ENCODE peak calls at places on chromosomes 5 and 9, in nine cellular contexts. One of them, this sample, is unnamed.

GRCh38 chr5:168637281-168637680 is 58.1 kb upstream of the PANK3 start:
- DNase-seq in effector memory CD4-positive, alpha-beta T cell: no peak
- DNase-seq in lung: peak; percentile 13
- DNase-seq in left ventricle myocardium inferior: no peak
- DNase-seq in right lobe of liver: no peak
- DNase-seq in sigmoid colon: no peak
- DNase-seq in mesendoderm: no peak
- DNase-seq in aorta: no peak
- DNase-seq in heart right ventricle: no peak
- DNase-seq in this sample: no peak

GRCh38 chr5:107937710-107938355 is 267.1 kb upstream of the EFNA5 start:
- DNase-seq in sigmoid colon: no peak
- DNase-seq in aorta: no peak
- DNase-seq in mesendoderm: no peak
- DNase-seq in right lobe of liver: no peak
- DNase-seq in lung: no peak
- DNase-seq in effector memory CD4-positive, alpha-beta T cell: no peak
- DNase-seq in heart right ventricle: no peak
- DNase-seq in left ventricle myocardium inferior: no peak
- DNase-seq in this sample: no peak

GRCh38 chr5:92496545-92496944 is 1084.5 kb downstream of the NR2F1-AS1 start:
- DNase-seq in heart right ventricle: no peak
- DNase-seq in sigmoid colon: no peak
- DNase-seq in aorta: no peak
- DNase-seq in right lobe of liver: no peak
- DNase-seq in left ventricle myocardium inferior: no peak
- DNase-seq in effector memory CD4-positive, alpha-beta T cell: no peak
- DNase-seq in mesendoderm: no peak
- DNase-seq in lung: no peak
- DNase-seq in this sample: no peak

GRCh38 chr9:32413424-32413823 is 29.0 kb downstream of the ACO1 start:
- DNase-seq in aorta: no peak
- DNase-seq in heart right ventricle: no peak
- DNase-seq in mesendoderm: no peak
- DNase-seq in lung: no peak
- DNase-seq in sigmoid colon: no peak
- DNase-seq in right lobe of liver: no peak
- DNase-seq in left ventricle myocardium inferior: no peak
- DNase-seq in effector memory CD4-positive, alpha-beta T cell: no peak
- DNase-seq in this sample: no peak

GRCh38 chr9:75027187-75028107 is 646 bp downstream of the CARNMT1 start:
- DNase-seq in effector memory CD4-positive, alpha-beta T cell: peak; percentile 22
- DNase-seq in left ventricle myocardium inferior: peak; percentile 59
- DNase-seq in heart right ventricle: peak; percentile 65
- DNase-seq in aorta: peak; percentile 87
- DNase-seq in mesendoderm: peak; percentile 56
- DNase-seq in lung: peak; percentile 68
- DNase-seq in right lobe of liver: peak; percentile 83
- DNase-seq in sigmoid colon: peak; percentile 86
- DNase-seq in this sample: peak; percentile 71

GRCh38 chr9:6896562-6896961 is 138.8 kb downstream of the KDM4C start:
- DNase-seq in sigmoid colon: no peak
- DNase-seq in heart right ventricle: no peak
- DNase-seq in right lobe of liver: no peak
- DNase-seq in effector memory CD4-positive, alpha-beta T cell: no peak
- DNase-seq in lung: no peak
- DNase-seq in mesendoderm: no peak
- DNase-seq in left ventricle myocardium inferior: no peak
- DNase-seq in aorta: no peak
- DNase-seq in this sample: no peak

GRCh38 chr5:131224387-131225191 is 39.3 kb upstream of the CDC42SE2 start:
- DNase-seq in effector memory CD4-positive, alpha-beta T cell: no peak
- DNase-seq in mesendoderm: no peak
- DNase-seq in sigmoid colon: no peak
- DNase-seq in lung: no peak
- DNase-seq in heart right ventricle: peak; percentile 24
- DNase-seq in left ventricle myocardium inferior: peak; percentile 26
- DNase-seq in aorta: no peak
- DNase-seq in right lobe of liver: peak; percentile 55
- DNase-seq in this sample: no peak

GRCh38 chr5:158802941-158803341 is 296.8 kb downstream of the EBF1 start:
- DNase-seq in right lobe of liver: no peak
- DNase-seq in lung: no peak
- DNase-seq in effector memory CD4-positive, alpha-beta T cell: no peak
- DNase-seq in sigmoid colon: no peak
- DNase-seq in mesendoderm: no peak
- DNase-seq in left ventricle myocardium inferior: no peak
- DNase-seq in aorta: no peak
- DNase-seq in heart right ventricle: no peak
- DNase-seq in this sample: no peak

GRCh38 chr5:54525226-54525625 is 7.7 kb downstream of the SNX18 start:
- DNase-seq in left ventricle myocardium inferior: no peak
- DNase-seq in effector memory CD4-positive, alpha-beta T cell: no peak
- DNase-seq in right lobe of liver: no peak
- DNase-seq in sigmoid colon: no peak
- DNase-seq in aorta: no peak
- DNase-seq in mesendoderm: no peak
- DNase-seq in heart right ventricle: no peak
- DNase-seq in lung: no peak
- DNase-seq in this sample: no peak

GRCh38 chr5:54525692-54526091 is 8.1 kb downstream of the SNX18 start:
- DNase-seq in lung: no peak
- DNase-seq in right lobe of liver: no peak
- DNase-seq in heart right ventricle: no peak
- DNase-seq in effector memory CD4-positive, alpha-beta T cell: no peak
- DNase-seq in sigmoid colon: no peak
- DNase-seq in aorta: no peak
- DNase-seq in mesendoderm: no peak
- DNase-seq in left ventricle myocardium inferior: no peak
- DNase-seq in this sample: no peak

GRCh38 chr5:54524704-54525103 is 7.1 kb downstream of the SNX18 start:
- DNase-seq in heart right ventricle: peak; percentile 56
- DNase-seq in aorta: peak; percentile 85
- DNase-seq in effector memory CD4-positive, alpha-beta T cell: no peak
- DNase-seq in sigmoid colon: peak; percentile 80
- DNase-seq in lung: no peak
- DNase-seq in mesendoderm: no peak
- DNase-seq in right lobe of liver: no peak
- DNase-seq in left ventricle myocardium inferior: peak; percentile 41
- DNase-seq in this sample: no peak

GRCh38 chr5:54528633-54529032 is 11.1 kb downstream of the SNX18 start:
- DNase-seq in sigmoid colon: no peak
- DNase-seq in right lobe of liver: no peak
- DNase-seq in heart right ventricle: no peak
- DNase-seq in lung: no peak
- DNase-seq in left ventricle myocardium inferior: no peak
- DNase-seq in effector memory CD4-positive, alpha-beta T cell: no peak
- DNase-seq in mesendoderm: no peak
- DNase-seq in aorta: no peak
- DNase-seq in this sample: no peak

DNA sequence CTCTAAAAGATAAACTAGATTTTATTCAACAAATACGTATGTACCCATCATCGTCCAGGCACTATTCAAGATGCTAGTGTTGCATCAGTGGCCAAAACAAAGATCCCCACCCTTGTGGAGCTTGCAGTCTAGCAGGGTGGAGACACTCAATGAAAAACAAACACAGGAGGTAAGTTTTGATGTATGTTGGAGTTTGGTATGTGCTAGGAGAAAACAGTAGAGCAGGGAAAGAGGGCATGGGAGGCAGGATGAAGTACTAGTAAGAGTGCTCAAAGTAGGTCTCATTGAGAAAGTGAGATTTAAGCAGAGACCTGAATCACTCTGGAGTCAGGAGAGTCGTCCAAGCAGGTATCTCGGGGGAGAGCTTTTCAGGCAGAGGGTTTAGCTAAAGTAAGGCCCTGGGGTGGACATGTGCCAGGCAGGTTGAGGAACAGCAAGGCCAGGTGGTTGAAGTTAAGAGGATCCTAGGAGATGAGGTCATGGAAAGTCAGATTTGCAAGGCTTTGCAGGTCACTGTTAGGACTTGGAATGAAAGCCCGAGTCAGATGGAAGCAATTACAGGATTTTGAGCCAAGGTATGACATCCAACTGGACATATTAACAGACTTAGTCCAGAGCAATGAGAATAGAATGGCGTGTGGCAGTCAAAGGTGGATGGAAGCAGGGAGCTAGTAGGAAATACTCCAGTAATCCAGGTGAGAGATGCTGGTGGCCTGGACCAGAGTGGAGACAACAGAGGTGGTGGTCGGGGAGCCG is 9.2 kb downstream of the SNX18 start:
- DNase-seq in right lobe of liver: no peak
- DNase-seq in heart right ventricle: no peak
- DNase-seq in left ventricle myocardium inferior: no peak
- DNase-seq in lung: no peak
- DNase-seq in sigmoid colon: no peak
- DNase-seq in mesendoderm: no peak
- DNase-seq in effector memory CD4-positive, alpha-beta T cell: no peak
- DNase-seq in aorta: no peak
- DNase-seq in this sample: no peak
- H3K4me1 ChIP-seq in right lobe of liver: no peaks in the 10 kb centered on the region
- H3K4me1 ChIP-seq in heart right ventricle: peaks cover 91% of the 10 kb centered on the region
- H3K4me1 ChIP-seq in left ventricle myocardium inferior: peaks cover 99% of the 10 kb centered on the region
- H3K4me1 ChIP-seq in lung: peaks cover 24% of the 10 kb centered on the region
- H3K4me1 ChIP-seq in sigmoid colon: no peaks in the 10 kb centered on the region
- H3K4me1 ChIP-seq in mesendoderm: peaks cover 13% of the 10 kb centered on the region
- H3K4me1 ChIP-seq in effector memory CD4-positive, alpha-beta T cell: peaks cover 5% of the 10 kb centered on the region
- H3K4me1 ChIP-seq in aorta: peaks cover 10% of the 10 kb centered on the region
- H3K4me1 ChIP-seq in this sample: peaks cover 19% of the 10 kb centered on the region

GRCh38 chr9:81610739-81611107 is 78.6 kb downstream of the TLE1 start:
- DNase-seq in effector memory CD4-positive, alpha-beta T cell: no peak
- DNase-seq in left ventricle myocardium inferior: no peak
- DNase-seq in heart right ventricle: no peak
- DNase-seq in right lobe of liver: no peak
- DNase-seq in sigmoid colon: no peak
- DNase-seq in aorta: no peak
- DNase-seq in lung: no peak
- DNase-seq in mesendoderm: no peak
- DNase-seq in this sample: no peak

GRCh38 chr9:81607593-81608288 is 81.6 kb downstream of the TLE1 start:
- DNase-seq in effector memory CD4-positive, alpha-beta T cell: no peak
- DNase-seq in left ventricle myocardium inferior: no peak
- DNase-seq in heart right ventricle: no peak
- DNase-seq in lung: no peak
- DNase-seq in aorta: no peak
- DNase-seq in right lobe of liver: no peak
- DNase-seq in mesendoderm: no peak
- DNase-seq in sigmoid colon: no peak
- DNase-seq in this sample: no peak

GRCh38 chr9:81609782-81610738 is 79.3 kb downstream of the TLE1 start:
- DNase-seq in left ventricle myocardium inferior: no peak
- DNase-seq in aorta: no peak
- DNase-seq in heart right ventricle: no peak
- DNase-seq in effector memory CD4-positive, alpha-beta T cell: no peak
- DNase-seq in lung: no peak
- DNase-seq in right lobe of liver: no peak
- DNase-seq in mesendoderm: peak; percentile 54
- DNase-seq in sigmoid colon: no peak
- DNase-seq in this sample: no peak

GRCh38 chr9:81605154-81605670 is 84.1 kb downstream of the TLE1 start:
- DNase-seq in heart right ventricle: no peak
- DNase-seq in sigmoid colon: no peak
- DNase-seq in right lobe of liver: no peak
- DNase-seq in lung: peak; percentile 60
- DNase-seq in effector memory CD4-positive, alpha-beta T cell: no peak
- DNase-seq in left ventricle myocardium inferior: no peak
- DNase-seq in aorta: no peak
- DNase-seq in mesendoderm: no peak
- DNase-seq in this sample: no peak

GRCh38 chr9:81608289-81608657 is 81.1 kb downstream of the TLE1 start:
- DNase-seq in heart right ventricle: no peak
- DNase-seq in sigmoid colon: no peak
- DNase-seq in aorta: no peak
- DNase-seq in left ventricle myocardium inferior: no peak
- DNase-seq in mesendoderm: no peak
- DNase-seq in effector memory CD4-positive, alpha-beta T cell: no peak
- DNase-seq in lung: no peak
- DNase-seq in right lobe of liver: no peak
- DNase-seq in this sample: no peak
- H3K4me1 ChIP-seq in heart right ventricle: peaks cover 9% of the 10 kb centered on the region
- H3K4me1 ChIP-seq in sigmoid colon: no peaks in the 10 kb centered on the region
- H3K4me1 ChIP-seq in aorta: peaks cover 3% of the 10 kb centered on the region
- H3K4me1 ChIP-seq in left ventricle myocardium inferior: peaks cover 24% of the 10 kb centered on the region
- H3K4me1 ChIP-seq in mesendoderm: no peaks in the 10 kb centered on the region
- H3K4me1 ChIP-seq in effector memory CD4-positive, alpha-beta T cell: no peaks in the 10 kb centered on the region
- H3K4me1 ChIP-seq in lung: peaks cover 2% of the 10 kb centered on the region
- H3K4me1 ChIP-seq in right lobe of liver: no peaks in the 10 kb centered on the region
- H3K4me1 ChIP-seq in this sample: no peaks in the 10 kb centered on the region

GRCh38 chr9:137256839-137257238 is 1.7 kb downstream of the NELFB start:
- DNase-seq in mesendoderm: no peak
- DNase-seq in aorta: no peak
- DNase-seq in sigmoid colon: no peak
- DNase-seq in right lobe of liver: no peak
- DNase-seq in effector memory CD4-positive, alpha-beta T cell: no peak
- DNase-seq in lung: no peak
- DNase-seq in left ventricle myocardium inferior: no peak
- DNase-seq in heart right ventricle: no peak
- DNase-seq in this sample: no peak

GRCh38 chr9:137253717-137254623 is 1.2 kb upstream of the NELFB start:
- DNase-seq in aorta: no peak
- DNase-seq in mesendoderm: no peak
- DNase-seq in left ventricle myocardium inferior: no peak
- DNase-seq in lung: no peak
- DNase-seq in sigmoid colon: no peak
- DNase-seq in effector memory CD4-positive, alpha-beta T cell: no peak
- DNase-seq in right lobe of liver: peak; percentile 84
- DNase-seq in heart right ventricle: no peak
- DNase-seq in this sample: no peak

GRCh38 chr9:137255448-137256114 is 454 bp downstream of the NELFB start:
- DNase-seq in right lobe of liver: no peak
- DNase-seq in heart right ventricle: no peak
- DNase-seq in lung: no peak
- DNase-seq in sigmoid colon: no peak
- DNase-seq in left ventricle myocardium inferior: peak; percentile 46
- DNase-seq in aorta: peak; percentile 86
- DNase-seq in effector memory CD4-positive, alpha-beta T cell: no peak
- DNase-seq in mesendoderm: peak; percentile 66
- DNase-seq in this sample: peak; percentile 50

GRCh38 chr9:137256362-137256761 is 1.2 kb downstream of the NELFB start:
- DNase-seq in right lobe of liver: no peak
- DNase-seq in mesendoderm: no peak
- DNase-seq in aorta: no peak
- DNase-seq in sigmoid colon: no peak
- DNase-seq in lung: no peak
- DNase-seq in heart right ventricle: no peak
- DNase-seq in left ventricle myocardium inferior: no peak
- DNase-seq in effector memory CD4-positive, alpha-beta T cell: no peak
- DNase-seq in this sample: no peak

GRCh38 chr9:137254624-137255447 is at the start of gene NELFB:
- DNase-seq in aorta: peak; percentile 99
- DNase-seq in heart right ventricle: peak; percentile 97
- DNase-seq in left ventricle myocardium inferior: peak; percentile 95
- DNase-seq in lung: peak; percentile 93
- DNase-seq in sigmoid colon: peak; percentile 95
- DNase-seq in effector memory CD4-positive, alpha-beta T cell: peak; percentile 94
- DNase-seq in right lobe of liver: peak; percentile 96
- DNase-seq in mesendoderm: peak; percentile 88
- DNase-seq in this sample: peak; percentile 95
- H3K4me1 ChIP-seq in aorta: no peaks in the 10 kb centered on the region
- H3K4me1 ChIP-seq in heart right ventricle: peaks cover 37% of the 10 kb centered on the region
- H3K4me1 ChIP-seq in left ventricle myocardium inferior: peaks cover 54% of the 10 kb centered on the region
- H3K4me1 ChIP-seq in lung: peaks cover 12% of the 10 kb centered on the region
- H3K4me1 ChIP-seq in sigmoid colon: no peaks in the 10 kb centered on the region
- H3K4me1 ChIP-seq in effector memory CD4-positive, alpha-beta T cell: peaks cover 21% of the 10 kb centered on the region
- H3K4me1 ChIP-seq in right lobe of liver: no peaks in the 10 kb centered on the region
- H3K4me1 ChIP-seq in mesendoderm: peaks cover 9% of the 10 kb centered on the region
- H3K4me1 ChIP-seq in this sample: peaks cover 27% of the 10 kb centered on the region

GRCh38 chr5:113232667-113233066 is 202.1 kb downstream of the TSSK1B start:
- DNase-seq in mesendoderm: no peak
- DNase-seq in left ventricle myocardium inferior: peak; percentile 51
- DNase-seq in right lobe of liver: peak; percentile 71
- DNase-seq in lung: no peak
- DNase-seq in sigmoid colon: no peak
- DNase-seq in aorta: no peak
- DNase-seq in heart right ventricle: no peak
- DNase-seq in effector memory CD4-positive, alpha-beta T cell: no peak
- DNase-seq in this sample: no peak

GRCh38 chr5:113231653-113232000 is 203.2 kb downstream of the TSSK1B start:
- DNase-seq in mesendoderm: no peak
- DNase-seq in aorta: no peak
- DNase-seq in effector memory CD4-positive, alpha-beta T cell: no peak
- DNase-seq in lung: no peak
- DNase-seq in right lobe of liver: no peak
- DNase-seq in left ventricle myocardium inferior: no peak
- DNase-seq in sigmoid colon: no peak
- DNase-seq in heart right ventricle: no peak
- DNase-seq in this sample: no peak

GRCh38 chr5:113230711-113231652 is 203.8 kb downstream of the TSSK1B start:
- DNase-seq in mesendoderm: no peak
- DNase-seq in left ventricle myocardium inferior: no peak
- DNase-seq in sigmoid colon: no peak
- DNase-seq in lung: no peak
- DNase-seq in heart right ventricle: no peak
- DNase-seq in effector memory CD4-positive, alpha-beta T cell: no peak
- DNase-seq in aorta: no peak
- DNase-seq in right lobe of liver: no peak
- DNase-seq in this sample: no peak

GRCh38 chr5:113233606-113234005 is 201.2 kb downstream of the TSSK1B start:
- DNase-seq in left ventricle myocardium inferior: no peak
- DNase-seq in effector memory CD4-positive, alpha-beta T cell: no peak
- DNase-seq in sigmoid colon: no peak
- DNase-seq in aorta: no peak
- DNase-seq in heart right ventricle: no peak
- DNase-seq in mesendoderm: no peak
- DNase-seq in right lobe of liver: no peak
- DNase-seq in lung: no peak
- DNase-seq in this sample: no peak

GRCh38 chr5:113232246-113232645 is 202.5 kb downstream of the TSSK1B start:
- DNase-seq in aorta: no peak
- DNase-seq in sigmoid colon: no peak
- DNase-seq in left ventricle myocardium inferior: no peak
- DNase-seq in effector memory CD4-positive, alpha-beta T cell: no peak
- DNase-seq in mesendoderm: no peak
- DNase-seq in heart right ventricle: no peak
- DNase-seq in right lobe of liver: no peak
- DNase-seq in lung: no peak
- DNase-seq in this sample: no peak
- H3K4me1 ChIP-seq in aorta: no peaks in the 10 kb centered on the region
- H3K4me1 ChIP-seq in sigmoid colon: no peaks in the 10 kb centered on the region
- H3K4me1 ChIP-seq in left ventricle myocardium inferior: peaks cover 72% of the 10 kb centered on the region
- H3K4me1 ChIP-seq in effector memory CD4-positive, alpha-beta T cell: no peaks in the 10 kb centered on the region
- H3K4me1 ChIP-seq in mesendoderm: peaks cover 15% of the 10 kb centered on the region
- H3K4me1 ChIP-seq in heart right ventricle: peaks cover 62% of the 10 kb centered on the region
- H3K4me1 ChIP-seq in right lobe of liver: no peaks in the 10 kb centered on the region
- H3K4me1 ChIP-seq in lung: peaks cover 2% of the 10 kb centered on the region
- H3K4me1 ChIP-seq in this sample: no peaks in the 10 kb centered on the region